ENCODE peak calls at places on chromosomes 2 and 18, in five cellular contexts. One of them, this sample, is unnamed.

GRCh38 chr18:644395-645004 is 13.0 kb upstream of the TYMS start:
- DNase-seq in fibroblast of lung: no peak
- DNase-seq in colonic mucosa: no peak
- DNase-seq in spleen: no peak
- DNase-seq in tibial artery: no peak
- DNase-seq in this sample: no peak

GRCh38 chr2:8391126-8391525 is 290.7 kb upstream of the ID2 start:
- DNase-seq in spleen: no peak
- DNase-seq in colonic mucosa: no peak
- DNase-seq in tibial artery: no peak
- DNase-seq in fibroblast of lung: no peak
- DNase-seq in this sample: no peak

GRCh38 chr2:107663632-107664031 is 163.1 kb upstream of the RGPD4 start:
- DNase-seq in colonic mucosa: no peak
- DNase-seq in tibial artery: no peak
- DNase-seq in fibroblast of lung: no peak
- DNase-seq in spleen: no peak
- DNase-seq in this sample: no peak

GRCh38 chr2:220847587-220847986 is 724.5 kb downstream of the EPHA4 start:
- DNase-seq in tibial artery: no peak
- DNase-seq in colonic mucosa: no peak
- DNase-seq in spleen: no peak
- DNase-seq in fibroblast of lung: peak; percentile 52
- DNase-seq in this sample: no peak

GRCh38 chr18:45688834-45689233 is 35.1 kb upstream of the SLC14A1 start:
- DNase-seq in spleen: peak; percentile 81
- DNase-seq in colonic mucosa: no peak
- DNase-seq in fibroblast of lung: no peak
- DNase-seq in tibial artery: no peak
- DNase-seq in this sample: no peak

GRCh38 chr2:43482974-43483373 is 112.9 kb downstream of the THADA start:
- DNase-seq in tibial artery: no peak
- DNase-seq in colonic mucosa: no peak
- DNase-seq in spleen: no peak
- DNase-seq in fibroblast of lung: peak; percentile 72
- DNase-seq in this sample: no peak

GRCh38 chr18:681985-682384 is 24.5 kb downstream of the TYMS start:
- DNase-seq in spleen: no peak
- DNase-seq in tibial artery: no peak
- DNase-seq in fibroblast of lung: no peak
- DNase-seq in colonic mucosa: no peak
- DNase-seq in this sample: no peak

GRCh38 chr2:190205643-190206042 is 114.0 kb downstream of the HIBCH start:
- DNase-seq in fibroblast of lung: peak; percentile 31
- DNase-seq in tibial artery: no peak
- DNase-seq in spleen: no peak
- DNase-seq in colonic mucosa: no peak
- DNase-seq in this sample: no peak

GRCh38 chr2:56749152-56749752 is 565.5 kb downstream of the CCDC85A start:
- DNase-seq in tibial artery: no peak
- DNase-seq in spleen: no peak
- DNase-seq in fibroblast of lung: peak; percentile 40
- DNase-seq in colonic mucosa: no peak
- DNase-seq in this sample: no peak

GRCh38 chr2:200203381-200203827 is 103.1 kb upstream of the SPATS2L start:
- DNase-seq in tibial artery: no peak
- DNase-seq in fibroblast of lung: no peak
- DNase-seq in spleen: no peak
- DNase-seq in colonic mucosa: no peak
- DNase-seq in this sample: no peak

GRCh38 chr2:42493885-42494433 is at the start of gene KCNG3:
- DNase-seq in spleen: peak; percentile 87
- DNase-seq in colonic mucosa: peak; percentile 79
- DNase-seq in tibial artery: no peak
- DNase-seq in fibroblast of lung: peak; percentile 22
- DNase-seq in this sample: peak; percentile 88

GRCh38 chr2:33607137-33607781 is 8.2 kb upstream of the FAM98A start:
- DNase-seq in fibroblast of lung: no peak
- DNase-seq in spleen: no peak
- DNase-seq in colonic mucosa: no peak
- DNase-seq in tibial artery: no peak
- DNase-seq in this sample: no peak
- H3K4me3 ChIP-seq in fibroblast of lung: no peak overlapping the region
- H3K4me3 ChIP-seq in spleen: no peak overlapping the region
- H3K4me3 ChIP-seq in colonic mucosa: no peak overlapping the region
- H3K4me3 ChIP-seq in tibial artery: no peak overlapping the region
- H3K4me3 ChIP-seq in this sample: no peak overlapping the region

GRCh38 chr2:46991985-46992384 is 76.4 kb upstream of the MCFD2 start:
- DNase-seq in spleen: no peak
- DNase-seq in tibial artery: no peak
- DNase-seq in fibroblast of lung: no peak
- DNase-seq in colonic mucosa: no peak
- DNase-seq in this sample: no peak
- H3K36me3 ChIP-seq in spleen: peaks cover 89% of the 10 kb centered on the region
- H3K36me3 ChIP-seq in tibial artery: peaks cover 47% of the 10 kb centered on the region
- H3K36me3 ChIP-seq in fibroblast of lung: peaks cover 16% of the 10 kb centered on the region
- H3K36me3 ChIP-seq in colonic mucosa: peaks cover 4% of the 10 kb centered on the region
- H3K36me3 ChIP-seq in this sample: peaks cover 9% of the 10 kb centered on the region

GRCh38 chr18:66138642-66139041 is 387.8 kb downstream of the CDH7 start:
- DNase-seq in colonic mucosa: no peak
- DNase-seq in fibroblast of lung: no peak
- DNase-seq in tibial artery: no peak
- DNase-seq in spleen: no peak
- DNase-seq in this sample: no peak

GRCh38 chr18:66141716-66142115 is 390.9 kb downstream of the CDH7 start:
- DNase-seq in fibroblast of lung: no peak
- DNase-seq in tibial artery: no peak
- DNase-seq in colonic mucosa: no peak
- DNase-seq in spleen: no peak
- DNase-seq in this sample: no peak

GRCh38 chr18:66136039-66136438 is 385.2 kb downstream of the CDH7 start:
- DNase-seq in colonic mucosa: no peak
- DNase-seq in spleen: no peak
- DNase-seq in tibial artery: no peak
- DNase-seq in fibroblast of lung: no peak
- DNase-seq in this sample: no peak
- H3K27ac ChIP-seq in colonic mucosa: no peak overlapping the region
- H3K27ac ChIP-seq in spleen: no peak overlapping the region
- H3K27ac ChIP-seq in tibial artery: no peak overlapping the region
- H3K27ac ChIP-seq in fibroblast of lung: no peak overlapping the region
- H3K27ac ChIP-seq in this sample: no peak overlapping the region

GRCh38 chr2:79831919-79832318 is 319.1 kb downstream of the CTNNA2 start:
- DNase-seq in spleen: no peak
- DNase-seq in colonic mucosa: no peak
- DNase-seq in tibial artery: no peak
- DNase-seq in fibroblast of lung: no peak
- DNase-seq in this sample: no peak
- H3K4me3 ChIP-seq in spleen: no peak overlapping the region
- H3K4me3 ChIP-seq in colonic mucosa: no peak overlapping the region
- H3K4me3 ChIP-seq in tibial artery: no peak overlapping the region
- H3K4me3 ChIP-seq in fibroblast of lung: no peak overlapping the region
- H3K4me3 ChIP-seq in this sample: no peak overlapping the region

GRCh38 chr2:112662702-112663101 is 17.0 kb downstream of the SLC20A1 start:
- DNase-seq in fibroblast of lung: no peak
- DNase-seq in spleen: no peak
- DNase-seq in tibial artery: no peak
- DNase-seq in colonic mucosa: no peak
- DNase-seq in this sample: no peak
- H3K36me3 ChIP-seq in fibroblast of lung: peaks cover 25% of the 10 kb centered on the region
- H3K36me3 ChIP-seq in spleen: peaks cover 82% of the 10 kb centered on the region
- H3K36me3 ChIP-seq in tibial artery: peaks cover 78% of the 10 kb centered on the region
- H3K36me3 ChIP-seq in colonic mucosa: peaks cover 17% of the 10 kb centered on the region
- H3K36me3 ChIP-seq in this sample: peaks cover 89% of the 10 kb centered on the region

This sample was measured in WERI-Rb-1.